ENCODE peak calls at places on chromosome 7, in six cellular contexts. B, V, R, P, G and Y are unnamed samples.

GRCh38 chr7:102208826-102209225 is 77.8 kb upstream of the SH2B2 start:
- DNase-seq in B (no peak), V (no peak), R (no peak), P (no peak), G (no peak), Y (no peak)

GRCh38 chr7:69603937-69604494 is 5.7 kb downstream of the AUTS2 start:
- DNase-seq in B (no peak), V (no peak), R (no peak), P (no peak), G (no peak), Y (no peak)

GRCh38 chr7:98049034-98049433 is 57.6 kb upstream of the LMTK2 start:
- DNase-seq in B (no peak), V (no peak), R (no peak), P (no peak), G (peak), Y (no peak)

GRCh38 chr7:81140775-81141174 is 221.9 kb upstream of the SEMA3C start:
- DNase-seq in B (no peak), V (no peak), R (no peak), P (no peak), G (no peak), Y (no peak)

GRCh38 chr7:122544463-122544862 is 154.5 kb downstream of the RNF133 start:
- DNase-seq in B (no peak), V (no peak), R (peak), P (peak), G (no peak), Y (no peak)

GRCh38 chr7:124924906-124925305 is 4.7 kb downstream of the POT1 start:
- DNase-seq in B (no peak), V (no peak), R (no peak), P (no peak), G (no peak), Y (no peak)

GRCh38 chr7:18387191-18387720 is 108.3 kb upstream of the HDAC9 start:
- DNase-seq in B (no peak), V (no peak), R (no peak), P (no peak), G (no peak), Y (no peak)

GRCh38 chr7:127885843-127886242 is 145.4 kb downstream of the LRRC4 start:
- DNase-seq in B (no peak), V (no peak), R (peak), P (no peak), G (no peak), Y (no peak)

GRCh38 chr7:2461268-2462026 is 14.8 kb downstream of the GRIFIN start:
- DNase-seq in B (no peak), V (no peak), R (no peak), P (no peak), G (no peak), Y (no peak)

GRCh38 chr7:98641646-98642489 is 24.8 kb downstream of the NPTX2 start:
- DNase-seq in B (no peak), V (no peak), R (no peak), P (no peak), G (no peak), Y (no peak)

GRCh38 chr7:137480401-137480800 is 136.9 kb upstream of the PTN start:
- DNase-seq in B (no peak), V (no peak), R (no peak), P (no peak), G (no peak), Y (no peak)

GRCh38 chr7:1033546-1034145 is 10.7 kb upstream of the GPR146 start:
- DNase-seq in B (no peak), V (no peak), R (no peak), P (no peak), G (no peak), Y (no peak)

GRCh38 chr7:44755698-44756627 is 7.3 kb downstream of the ZMIZ2 start:
- DNase-seq in B (no peak), V (no peak), R (no peak), P (no peak), G (no peak), Y (no peak)

GRCh38 chr7:14900051-14900450 is 2.5 kb downstream of the DGKB start:
- DNase-seq in B (no peak), V (no peak), R (no peak), P (no peak), G (no peak), Y (no peak)

GRCh38 chr7:47375121-47375551 is 206.8 kb downstream of the TNS3 start:
- DNase-seq in B (no peak), V (no peak), R (no peak), P (no peak), G (no peak), Y (no peak)

GRCh38 chr7:23261843-23262452 is 15.4 kb downstream of the GPNMB start:
- DNase-seq in B (peak), V (peak), R (peak), P (peak), G (no peak), Y (peak)

GRCh38 chr7:2451171-2452073 is 24.8 kb downstream of the GRIFIN start:
- DNase-seq in B (peak), V (peak), R (peak), P (peak), G (peak), Y (peak)

GRCh38 chr7:142918901-142919300 is 14.6 kb downstream of the TRPV5 start:
- DNase-seq in B (no peak), V (no peak), R (no peak), P (no peak), G (no peak), Y (no peak)

GRCh38 chr7:568681-569035 is 49.0 kb upstream of the PDGFA start:
- DNase-seq in B (no peak), V (no peak), R (peak), P (no peak), G (no peak), Y (no peak)

GRCh38 chr7:116687801-116688201 is 15.8 kb downstream of the MET start:
- DNase-seq in B (no peak), V (no peak), R (no peak), P (no peak), G (no peak), Y (no peak)

GRCh38 chr7:55065511-55066229 is 46.9 kb downstream of the EGFR start:
- DNase-seq in B (no peak), V (no peak), R (no peak), P (no peak), G (no peak), Y (peak)

GRCh38 chr7:42902361-42902760 is 9.5 kb downstream of the C7orf25 start:
- DNase-seq in B (no peak), V (no peak), R (no peak), P (no peak), G (no peak), Y (no peak)

GRCh38 chr7:127907638-127908040 is 123.6 kb downstream of the LRRC4 start:
- DNase-seq in B (no peak), V (no peak), R (no peak), P (no peak), G (no peak), Y (no peak)

GRCh38 chr7:151433721-151434400 is 6.1 kb downstream of the CRYGN start:
- DNase-seq in B (no peak), V (no peak), R (no peak), P (no peak), G (no peak), Y (no peak)

GRCh38 chr7:134602921-134603394 is 43.7 kb upstream of the BPGM start:
- DNase-seq in B (no peak), V (no peak), R (no peak), P (peak), G (no peak), Y (no peak)

GRCh38 chr7:140165422-140165821 is 11.4 kb downstream of the KDM7A start:
- DNase-seq in B (no peak), V (no peak), R (no peak), P (no peak), G (no peak), Y (no peak)

GRCh38 chr7:37484460-37485063 is 35.9 kb upstream of the ELMO1 start:
- DNase-seq in B (no peak), V (no peak), R (no peak), P (no peak), G (no peak), Y (no peak)

GRCh38 chr7:105277341-105277740 is 111.4 kb downstream of the SRPK2 start:
- DNase-seq in B (no peak), V (no peak), R (no peak), P (no peak), G (no peak), Y (no peak)

GRCh38 chr7:98354511-98355249 is 46.2 kb downstream of the BAIAP2L1 start:
- DNase-seq in B (no peak), V (no peak), R (no peak), P (peak), G (peak), Y (no peak)

GRCh38 chr7:152180587-152180986 is 155.1 kb downstream of the GALNT11 start:
- DNase-seq in B (no peak), V (no peak), R (no peak), P (no peak), G (no peak), Y (no peak)

GRCh38 chr7:35037526-35038339 is 448 bp upstream of the DPY19L1 start:
- DNase-seq in B (peak), V (peak), R (peak), P (peak), G (peak), Y (peak)

GRCh38 chr7:91657386-91658120 is 222.9 kb downstream of the MTERF1 start:
- DNase-seq in B (no peak), V (no peak), R (no peak), P (no peak), G (no peak), Y (no peak)

GRCh38 chr7:112665709-112666108 is 124.5 kb downstream of the TMEM168 start:
- DNase-seq in B (no peak), V (no peak), R (peak), P (peak), G (no peak), Y (no peak)

GRCh38 chr7:48109848-48110663 is 21.0 kb downstream of the UPP1 start:
- DNase-seq in B (peak), V (peak), R (peak), P (peak), G (peak), Y (peak)

GRCh38 chr7:17774248-17774647 is 166.0 kb downstream of the SNX13 start:
- DNase-seq in B (no peak), V (no peak), R (peak), P (peak), G (no peak), Y (no peak)

GRCh38 chr7:26193432-26194206 is 6.9 kb downstream of the HNRNPA2B1 start:
- DNase-seq in B (no peak), V (no peak), R (no peak), P (no peak), G (no peak), Y (no peak)
- H3K27ac ChIP-seq in B (no peak), V (no peak), R (no peak), P (no peak), G (no peak), Y (no peak)

DNA sequence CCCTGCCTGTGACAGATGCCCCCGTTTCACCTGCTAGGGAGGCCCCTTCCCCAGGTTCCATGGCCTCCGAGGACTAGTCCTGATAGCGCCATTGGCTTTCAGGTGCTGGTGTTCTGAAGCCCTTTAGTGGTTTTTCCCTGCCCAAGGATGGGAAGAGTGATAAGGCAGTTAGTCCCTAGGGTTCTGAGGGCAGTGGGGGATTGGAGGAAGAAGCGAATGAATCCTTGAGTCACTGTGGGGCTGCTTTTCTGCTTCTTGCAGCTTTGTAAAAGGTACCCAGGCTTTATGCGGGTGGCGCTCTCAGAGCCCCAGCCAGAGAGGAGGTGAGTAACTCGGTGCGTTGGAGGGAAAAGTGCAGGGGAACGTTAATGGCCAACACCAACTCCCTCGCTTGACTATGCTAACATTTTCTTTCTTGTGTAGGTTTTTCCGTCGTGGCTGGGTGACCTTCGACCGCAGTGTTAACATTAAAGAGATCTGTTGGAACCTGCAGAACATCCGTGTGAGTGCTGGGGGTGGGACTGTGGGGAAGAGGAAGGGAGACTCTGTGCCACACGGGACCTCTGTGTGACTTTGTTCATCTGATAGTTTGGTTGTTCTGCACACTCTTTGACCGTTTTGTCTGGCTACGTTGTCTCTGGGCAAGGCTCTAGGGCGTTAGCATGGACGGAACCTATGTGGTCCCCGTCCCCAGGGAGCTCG is 3.9 kb downstream of the UFSP1 start:
- DNase-seq in B (no peak), V (no peak), R (no peak), P (no peak), G (no peak), Y (no peak)
- H3K27ac ChIP-seq in B (no peak), V (peak), R (no peak), P (no peak), G (no peak), Y (no peak)

DNA sequence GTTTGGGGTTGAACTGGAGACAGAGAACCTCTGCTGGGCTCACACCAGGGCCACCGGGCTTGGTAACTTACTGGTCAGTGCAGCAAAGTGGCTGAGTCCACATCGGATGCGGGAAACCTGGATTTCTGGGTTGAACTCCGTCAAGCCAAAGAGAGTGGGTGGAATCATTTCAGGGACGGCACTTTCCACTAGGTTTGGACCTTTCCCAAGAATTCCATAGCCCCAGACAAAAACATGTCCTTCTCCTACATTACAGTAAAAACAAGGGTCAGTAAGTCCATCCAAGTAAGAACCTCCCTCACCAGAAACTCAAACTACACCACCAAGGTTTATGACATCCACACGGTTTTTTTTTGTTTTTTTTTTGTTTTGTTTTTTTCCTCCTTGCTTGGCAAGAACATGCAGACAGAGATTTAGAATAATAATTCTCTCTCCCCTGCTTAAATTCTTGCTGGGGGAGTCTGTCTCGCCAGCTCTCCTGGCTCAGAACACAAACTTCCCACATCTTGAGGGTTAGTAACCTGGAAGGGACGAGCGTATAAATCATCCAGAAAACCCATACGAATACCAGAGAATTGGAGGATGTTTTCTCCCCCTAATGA is 17.7 kb downstream of the RCC1L start:
- DNase-seq in B (peak), V (no peak), R (no peak), P (no peak), G (no peak), Y (no peak)
- H3K27ac ChIP-seq in B (peak), V (peak), R (peak), P (no peak), G (no peak), Y (peak)

GRCh38 chr7:30617359-30617758 is 22.7 kb downstream of the GARS1 start:
- DNase-seq in B (no peak), V (no peak), R (no peak), P (no peak), G (no peak), Y (no peak)

GRCh38 chr7:30613366-30614325 is 19.0 kb downstream of the GARS1 start:
- DNase-seq in B (no peak), V (no peak), R (no peak), P (no peak), G (no peak), Y (no peak)

GRCh38 chr7:30616318-30616717 is 21.6 kb downstream of the GARS1 start:
- DNase-seq in B (no peak), V (no peak), R (no peak), P (no peak), G (no peak), Y (no peak)

GRCh38 chr7:30618080-30618676 is 23.5 kb downstream of the GARS1 start:
- DNase-seq in B (no peak), V (no peak), R (no peak), P (no peak), G (no peak), Y (no peak)

GRCh38 chr7:30618961-30619360 is 24.3 kb downstream of the GARS1 start:
- DNase-seq in B (no peak), V (no peak), R (no peak), P (no peak), G (no peak), Y (no peak)
- H3K27ac ChIP-seq in B (no peak), V (no peak), R (no peak), P (no peak), G (no peak), Y (no peak)

GRCh38 chr7:12637819-12638592 is 49.4 kb upstream of the ARL4A start:
- DNase-seq in B (no peak), V (no peak), R (peak), P (no peak), G (no peak), Y (no peak)
- H3K27ac ChIP-seq in B (no peak), V (no peak), R (no peak), P (no peak), G (no peak), Y (no peak)

GRCh38 chr7:73703985-73704639 is 15.4 kb downstream of the STX1A start:
- DNase-seq in B (peak), V (peak), R (no peak), P (peak), G (peak), Y (no peak)
- H3K27ac ChIP-seq in B (peak), V (no peak), R (no peak), P (no peak), G (no peak), Y (peak)